ENCODE peak calls at places on chromosomes 12 and 14, in five cellular contexts. G is GM23248, W is tibial artery, I is stomach, P is heart left ventricle. C is an unnamed sample.

GRCh38 chr12:85759217-85759616 is 77.0 kb downstream of the RASSF9 start:
- DNase-seq in G (no peak), W (no peak), I (no peak), P (no peak), C (no peak)

GRCh38 chr14:98984719-98985041 is 287.3 kb downstream of the BCL11B start:
- DNase-seq in G (no peak), W (no peak), I (peak; percentile 34), P (no peak), C (peak; percentile 77)

GRCh38 chr14:64705406-64706118 is 1.3 kb downstream of the PLEKHG3 start:
- DNase-seq in G (peak; percentile 43), W (peak; percentile 83), I (no peak), P (peak; percentile 58), C (no peak)

GRCh38 chr12:19646599-19646998 is 207.3 kb downstream of the AEBP2 start:
- DNase-seq in G (no peak), W (no peak), I (no peak), P (no peak), C (no peak)

GRCh38 chr14:104551851-104552737 is 27.5 kb upstream of the C14orf180 start:
- DNase-seq in G (no peak), W (peak; percentile 51), I (no peak), P (peak; percentile 16), C (no peak)

GRCh38 chr12:25585021-25585523 is 32.0 kb upstream of the LMNTD1 start:
- DNase-seq in G (peak; percentile 83), W (no peak), I (no peak), P (peak; percentile 30), C (no peak)

GRCh38 chr12:32107376-32108267 is 975 bp downstream of the BICD1 start:
- DNase-seq in G (peak; percentile 90), W (no peak), I (no peak), P (no peak), C (no peak)

GRCh38 chr12:31005256-31005943 is 68.3 kb upstream of the DDX11 start:
- DNase-seq in G (no peak), W (peak; percentile 45), I (no peak), P (no peak), C (no peak)

GRCh38 chr12:13799574-13799973 is 181.8 kb downstream of the GRIN2B start:
- DNase-seq in G (no peak), W (no peak), I (no peak), P (no peak), C (no peak)

GRCh38 chr12:16165506-16165905 is 112.0 kb downstream of the SLC15A5 start:
- DNase-seq in G (peak; percentile 72), W (peak; percentile 66), I (peak; percentile 36), P (no peak), C (no peak)

GRCh38 chr14:58919262-58919661 is 269.2 kb upstream of the DAAM1 start:
- DNase-seq in G (peak; percentile 42), W (no peak), I (no peak), P (no peak), C (no peak)

GRCh38 chr14:20757963-20758362 is 10.2 kb upstream of the EDDM3B start:
- DNase-seq in G (no peak), W (no peak), I (no peak), P (no peak), C (peak; percentile 15)

GRCh38 chr14:20750194-20750593 is 4.5 kb downstream of the EDDM3A start:
- DNase-seq in G (no peak), W (no peak), I (no peak), P (no peak), C (no peak)

GRCh38 chr14:20751963-20752562 is 6.4 kb downstream of the EDDM3A start:
- DNase-seq in G (no peak), W (no peak), I (no peak), P (no peak), C (no peak)

GRCh38 chr14:20754308-20754707 is 8.6 kb downstream of the EDDM3A start:
- DNase-seq in G (no peak), W (no peak), I (peak; percentile 43), P (no peak), C (no peak)

DNA sequence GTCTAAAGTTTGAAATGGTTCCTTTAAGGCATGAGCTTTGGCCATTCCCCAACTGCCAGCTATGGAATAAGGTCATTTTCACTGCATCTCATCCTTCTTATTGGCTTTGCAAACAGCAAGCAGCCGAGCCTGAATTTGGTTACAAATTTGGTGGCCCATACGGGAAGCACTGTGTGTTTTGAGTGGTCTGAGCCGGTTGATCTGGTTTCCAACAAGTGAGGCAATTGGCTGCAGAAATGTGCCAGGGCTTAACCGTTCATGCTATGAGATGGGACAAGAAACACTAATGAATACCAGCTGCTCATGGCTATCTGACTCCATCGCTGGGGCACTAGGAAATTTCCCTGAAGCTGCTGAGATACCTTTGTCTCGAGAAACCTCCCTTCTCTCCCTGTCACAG is 9.3 kb downstream of the EDDM3A start:
- DNase-seq in G (no peak), W (no peak), I (peak; percentile 29), P (no peak), C (no peak)
- H3K27ac ChIP-seq in G (no peak overlapping the region), W (no peak overlapping the region), I (no peak overlapping the region), P (no peak overlapping the region), C (no peak overlapping the region)

DNA sequence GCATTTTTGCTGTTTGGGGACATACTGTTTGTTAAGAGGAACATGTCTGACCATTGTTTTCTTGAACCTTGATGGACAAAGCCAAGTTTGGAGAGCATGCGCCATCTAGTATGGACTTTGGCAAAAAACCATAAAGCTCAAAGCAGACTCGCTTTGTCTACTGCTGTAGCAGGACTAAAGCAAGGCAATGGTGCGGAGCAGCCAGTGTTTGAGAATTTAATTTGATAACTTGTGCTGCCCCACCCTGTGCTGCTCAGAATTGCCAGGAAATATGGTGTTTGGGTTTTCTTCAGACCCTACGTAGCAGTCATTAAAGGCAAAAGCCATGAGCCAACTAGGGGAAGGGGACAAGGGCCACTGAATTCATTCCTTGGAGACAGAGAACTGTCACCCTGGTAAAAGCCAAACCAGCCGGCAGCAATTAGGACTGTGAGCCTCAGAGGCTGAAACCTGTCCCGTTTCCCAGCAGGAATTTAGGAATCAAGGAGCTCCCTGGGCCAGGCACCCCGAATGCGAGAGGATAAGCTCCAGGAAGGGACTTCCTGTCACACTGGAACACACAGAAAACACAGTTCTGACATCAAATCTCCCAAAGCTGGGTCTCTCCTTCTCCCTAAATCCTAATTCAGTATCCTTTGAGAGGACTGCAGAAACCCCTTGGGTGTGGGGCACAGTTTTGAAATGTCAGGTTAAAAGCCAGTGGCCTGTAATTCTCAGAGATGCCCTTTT is 1.1 kb downstream of the AVIL start:
- DNase-seq in G (no peak), W (peak; percentile 63), I (no peak), P (no peak), C (no peak)
- H3K4me3 ChIP-seq in G (no peak overlapping the region), W (no peak overlapping the region), I (no peak overlapping the region), P (no peak overlapping the region), C (no peak overlapping the region)

DNA sequence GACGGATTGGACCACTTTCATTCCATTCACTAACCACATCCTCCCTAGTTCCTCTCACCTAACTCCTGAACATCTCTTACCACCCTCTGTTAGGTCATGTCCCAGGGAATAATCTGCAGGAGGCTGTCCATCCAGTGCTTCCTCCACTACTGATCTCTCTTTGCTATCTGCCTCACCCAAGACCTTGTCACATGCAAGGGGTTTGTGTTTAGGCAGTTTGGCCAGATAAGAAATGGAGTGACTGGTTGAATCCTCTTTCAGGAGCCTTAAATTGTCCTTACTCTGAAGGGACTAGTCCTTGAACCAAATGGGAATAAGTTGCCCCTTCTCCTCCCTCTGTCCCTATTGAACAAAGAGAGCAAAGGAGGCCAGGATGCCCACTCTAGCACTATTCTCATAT is 249.2 kb upstream of the BTG1 start:
- DNase-seq in G (no peak), W (no peak), I (no peak), P (no peak), C (peak; percentile 26)
- H3K27ac ChIP-seq in G (no peak overlapping the region), W (no peak overlapping the region), I (no peak overlapping the region), P (no peak overlapping the region), C (no peak overlapping the region)

GRCh38 chr12:113065126-113066007 is 8.8 kb downstream of the DTX1 start:
- DNase-seq in G (peak; percentile 28), W (no peak), I (no peak), P (no peak), C (no peak)
- H3K4me3 ChIP-seq in G (no peak overlapping the region), W (no peak overlapping the region), I (no peak overlapping the region), P (no peak overlapping the region), C (no peak overlapping the region)

GRCh38 chr12:57839996-57840395 is 6.5 kb downstream of the CTDSP2 start:
- DNase-seq in G (no peak), W (no peak), I (no peak), P (no peak), C (no peak)
- H3K27ac ChIP-seq in G (no peak overlapping the region), W (peak overlapping the region; percentile 100), I (no peak overlapping the region), P (peak overlapping the region; percentile 54), C (no peak overlapping the region)

GRCh38 chr12:76915381-76916169 is 36.8 kb upstream of the CSRP2 start:
- DNase-seq in G (peak; percentile 38), W (no peak), I (no peak), P (no peak), C (no peak)
- H3K4me3 ChIP-seq in G (peak overlapping the region; percentile 33), W (no peak overlapping the region), I (no peak overlapping the region), P (no peak overlapping the region), C (no peak overlapping the region)

GRCh38 chr14:84273181-84273580 is 1256.8 kb upstream of the FLRT2 start:
- DNase-seq in G (no peak), W (no peak), I (no peak), P (no peak), C (no peak)
- H3K27ac ChIP-seq in G (no peak overlapping the region), W (no peak overlapping the region), I (no peak overlapping the region), P (no peak overlapping the region), C (no peak overlapping the region)

DNA sequence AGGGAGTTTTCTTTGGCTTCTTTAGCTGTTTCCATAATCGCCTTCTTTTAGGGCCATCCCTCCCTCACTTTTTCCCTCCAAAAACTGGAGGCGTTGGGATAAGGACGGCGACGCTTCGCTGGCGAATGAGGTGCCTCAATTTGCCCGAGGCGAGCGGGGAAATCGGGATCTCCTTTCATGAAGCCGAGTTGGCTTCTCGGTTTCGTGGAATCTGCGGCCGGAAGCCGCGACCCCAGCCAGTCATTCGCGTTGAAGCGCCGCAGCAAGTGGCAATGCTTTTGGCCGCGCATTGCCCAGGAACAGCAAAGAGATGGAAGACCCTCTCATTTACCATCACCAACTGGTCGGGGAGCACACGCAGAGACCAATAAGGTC is 8.3 kb upstream of the SIX1 start:
- DNase-seq in G (no peak), W (no peak), I (no peak), P (no peak), C (no peak)
- H3K4me3 ChIP-seq in G (peak overlapping the region; percentile 87), W (peak overlapping the region; percentile 69), I (peak overlapping the region; percentile 58), P (peak overlapping the region; percentile 64), C (no peak overlapping the region)

GRCh38 chr12:2054091-2055018 is 1.6 kb downstream of the CACNA1C start:
- DNase-seq in G (peak; percentile 63), W (peak; percentile 67), I (no peak), P (no peak), C (no peak)
- H3K27ac ChIP-seq in G (peak overlapping the region; percentile 32), W (peak overlapping the region; percentile 96), I (no peak overlapping the region), P (peak overlapping the region; percentile 59), C (no peak overlapping the region)

DNA sequence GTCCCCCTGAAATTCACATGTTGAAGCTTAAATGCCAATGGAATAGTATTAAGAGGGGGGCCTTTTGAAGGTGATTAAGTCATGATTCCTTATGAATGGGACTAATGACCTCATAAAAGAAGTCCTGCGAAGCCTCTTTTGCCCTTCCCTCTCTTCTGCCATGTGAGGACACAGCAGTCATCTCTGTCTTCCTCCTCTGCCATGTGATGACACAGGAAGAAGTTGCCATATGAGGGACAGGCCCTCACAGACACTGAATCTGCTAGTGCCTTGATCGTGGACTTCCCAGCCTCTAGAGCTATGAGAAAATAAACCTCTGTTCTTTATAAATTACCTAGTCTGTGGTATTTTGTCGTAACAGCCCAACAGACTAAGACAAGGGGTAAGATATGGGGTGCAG is 100.7 kb downstream of the VCPKMT start:
- DNase-seq in G (no peak), W (no peak), I (no peak), P (no peak), C (no peak)
- H3K4me3 ChIP-seq in G (no peak overlapping the region), W (no peak overlapping the region), I (no peak overlapping the region), P (no peak overlapping the region), C (no peak overlapping the region)

C was measured in CD8-positive, alpha-beta memory T cell.